ENCODE peak calls at places on chromosomes 2 and 18, in six cellular contexts. One of them, this sample, is unnamed.

GRCh38 chr18:69838620-69839411 is 108.9 kb downstream of the CD226 start:
- DNase-seq in transverse colon: no peak
- DNase-seq in stomach: no peak
- DNase-seq in upper lobe of left lung: no peak
- DNase-seq in Panc1: no peak
- DNase-seq in spleen: no peak
- DNase-seq in this sample: no peak

GRCh38 chr2:10124538-10125045 is 2.1 kb downstream of the RRM2 start:
- DNase-seq in transverse colon: peak; percentile 31
- DNase-seq in stomach: no peak
- DNase-seq in upper lobe of left lung: no peak
- DNase-seq in Panc1: no peak
- DNase-seq in spleen: peak; percentile 13
- DNase-seq in this sample: no peak

GRCh38 chr18:44123743-44124142 is 556.9 kb upstream of the SETBP1 start:
- DNase-seq in transverse colon: no peak
- DNase-seq in stomach: no peak
- DNase-seq in upper lobe of left lung: no peak
- DNase-seq in Panc1: no peak
- DNase-seq in spleen: no peak
- DNase-seq in this sample: no peak

GRCh38 chr18:70672581-70672980 is 383.7 kb downstream of the SOCS6 start:
- DNase-seq in transverse colon: no peak
- DNase-seq in stomach: no peak
- DNase-seq in upper lobe of left lung: no peak
- DNase-seq in Panc1: no peak
- DNase-seq in spleen: no peak
- DNase-seq in this sample: no peak

GRCh38 chr2:84980263-84980983 is 9.5 kb downstream of the KCMF1 start:
- DNase-seq in transverse colon: no peak
- DNase-seq in stomach: no peak
- DNase-seq in upper lobe of left lung: no peak
- DNase-seq in Panc1: no peak
- DNase-seq in spleen: no peak
- DNase-seq in this sample: no peak

GRCh38 chr18:51639541-51639940 is 442.1 kb upstream of the MEX3C start:
- DNase-seq in transverse colon: no peak
- DNase-seq in stomach: no peak
- DNase-seq in upper lobe of left lung: no peak
- DNase-seq in Panc1: no peak
- DNase-seq in spleen: no peak
- DNase-seq in this sample: no peak

GRCh38 chr2:173830169-173830568 is 135.0 kb downstream of the SP3 start:
- DNase-seq in transverse colon: no peak
- DNase-seq in stomach: no peak
- DNase-seq in upper lobe of left lung: no peak
- DNase-seq in Panc1: no peak
- DNase-seq in spleen: no peak
- DNase-seq in this sample: no peak

GRCh38 chr18:28735731-28736130 is 558.8 kb upstream of the CDH2 start:
- DNase-seq in transverse colon: no peak
- DNase-seq in stomach: no peak
- DNase-seq in upper lobe of left lung: no peak
- DNase-seq in Panc1: no peak
- DNase-seq in spleen: no peak
- DNase-seq in this sample: no peak

GRCh38 chr18:35407871-35408481 is 30.8 kb upstream of the ZNF396 start:
- DNase-seq in transverse colon: peak; percentile 29
- DNase-seq in stomach: peak; percentile 39
- DNase-seq in upper lobe of left lung: no peak
- DNase-seq in Panc1: peak; percentile 45
- DNase-seq in spleen: no peak
- DNase-seq in this sample: no peak

GRCh38 chr18:44079602-44080001 is 601.1 kb upstream of the SETBP1 start:
- DNase-seq in transverse colon: no peak
- DNase-seq in stomach: no peak
- DNase-seq in upper lobe of left lung: no peak
- DNase-seq in Panc1: no peak
- DNase-seq in spleen: no peak
- DNase-seq in this sample: no peak

GRCh38 chr2:200797242-200797770 is 14.4 kb upstream of the BZW1 start:
- DNase-seq in transverse colon: no peak
- DNase-seq in stomach: peak; percentile 33
- DNase-seq in upper lobe of left lung: no peak
- DNase-seq in Panc1: no peak
- DNase-seq in spleen: no peak
- DNase-seq in this sample: no peak

GRCh38 chr2:154698238-154698788 is at the start of gene KCNJ3:
- DNase-seq in transverse colon: no peak
- DNase-seq in stomach: no peak
- DNase-seq in upper lobe of left lung: no peak
- DNase-seq in Panc1: no peak
- DNase-seq in spleen: no peak
- DNase-seq in this sample: no peak

GRCh38 chr18:49364821-49365220 is 95.6 kb downstream of the DYM start:
- DNase-seq in transverse colon: no peak
- DNase-seq in stomach: no peak
- DNase-seq in upper lobe of left lung: no peak
- DNase-seq in Panc1: no peak
- DNase-seq in spleen: no peak
- DNase-seq in this sample: no peak

GRCh38 chr2:135149251-135149650 is 97.2 kb downstream of the RAB3GAP1 start:
- DNase-seq in transverse colon: no peak
- DNase-seq in stomach: no peak
- DNase-seq in upper lobe of left lung: no peak
- DNase-seq in Panc1: no peak
- DNase-seq in spleen: no peak
- DNase-seq in this sample: no peak

GRCh38 chr2:64327510-64328414 is 126.2 kb upstream of the LGALSL start:
- DNase-seq in transverse colon: peak; percentile 33
- DNase-seq in stomach: no peak
- DNase-seq in upper lobe of left lung: peak; percentile 29
- DNase-seq in Panc1: no peak
- DNase-seq in spleen: peak; percentile 89
- DNase-seq in this sample: no peak

GRCh38 chr2:113891265-113891959 is 1.5 kb downstream of the ACTR3 start:
- DNase-seq in transverse colon: no peak
- DNase-seq in stomach: no peak
- DNase-seq in upper lobe of left lung: no peak
- DNase-seq in Panc1: no peak
- DNase-seq in spleen: no peak
- DNase-seq in this sample: no peak

GRCh38 chr2:200756618-200757321 is 54.9 kb upstream of the BZW1 start:
- DNase-seq in transverse colon: peak; percentile 47
- DNase-seq in stomach: no peak
- DNase-seq in upper lobe of left lung: no peak
- DNase-seq in Panc1: no peak
- DNase-seq in spleen: no peak
- DNase-seq in this sample: no peak

GRCh38 chr2:101814752-101815151 is 117.2 kb downstream of the MAP4K4 start:
- DNase-seq in transverse colon: no peak
- DNase-seq in stomach: no peak
- DNase-seq in upper lobe of left lung: no peak
- DNase-seq in Panc1: no peak
- DNase-seq in spleen: no peak
- DNase-seq in this sample: no peak

GRCh38 chr18:457120-457519 is 43.4 kb downstream of the COLEC12 start:
- DNase-seq in transverse colon: no peak
- DNase-seq in stomach: no peak
- DNase-seq in upper lobe of left lung: no peak
- DNase-seq in Panc1: no peak
- DNase-seq in spleen: no peak
- DNase-seq in this sample: no peak

GRCh38 chr2:47460766-47461165 is 57.8 kb downstream of the MSH2 start:
- DNase-seq in transverse colon: no peak
- DNase-seq in stomach: no peak
- DNase-seq in upper lobe of left lung: no peak
- DNase-seq in Panc1: no peak
- DNase-seq in spleen: no peak
- DNase-seq in this sample: no peak

GRCh38 chr2:240781471-240782220 is 38.4 kb downstream of the KIF1A start:
- DNase-seq in transverse colon: no peak
- DNase-seq in stomach: no peak
- DNase-seq in upper lobe of left lung: peak; percentile 79
- DNase-seq in Panc1: no peak
- DNase-seq in spleen: peak; percentile 67
- DNase-seq in this sample: no peak
- H3K36me3 ChIP-seq in transverse colon: no peaks in the 10 kb centered on the region
- H3K36me3 ChIP-seq in stomach: no peaks in the 10 kb centered on the region
- H3K36me3 ChIP-seq in upper lobe of left lung: no peaks in the 10 kb centered on the region
- H3K36me3 ChIP-seq in Panc1: no peaks in the 10 kb centered on the region
- H3K36me3 ChIP-seq in spleen: no peaks in the 10 kb centered on the region
- H3K36me3 ChIP-seq in this sample: no peaks in the 10 kb centered on the region

GRCh38 chr2:13638181-13638580 is 921.4 kb downstream of the TRIB2 start:
- DNase-seq in transverse colon: no peak
- DNase-seq in stomach: no peak
- DNase-seq in upper lobe of left lung: no peak
- DNase-seq in Panc1: no peak
- DNase-seq in spleen: no peak
- DNase-seq in this sample: no peak
- TF ChIP-seq POLR2AphosphoS5 in transverse colon: no peak
- TF ChIP-seq POLR2AphosphoS5 in stomach: no peak
- TF ChIP-seq POLR2AphosphoS5 in upper lobe of left lung: no peak
- TF ChIP-seq POLR2AphosphoS5 in Panc1: no peak
- TF ChIP-seq POLR2AphosphoS5 in spleen: no peak
- TF ChIP-seq POLR2AphosphoS5 in this sample: no peak

GRCh38 chr18:7470503-7470902 is 96.6 kb upstream of the PTPRM start:
- DNase-seq in transverse colon: no peak
- DNase-seq in stomach: no peak
- DNase-seq in upper lobe of left lung: no peak
- DNase-seq in Panc1: no peak
- DNase-seq in spleen: no peak
- DNase-seq in this sample: no peak
- H3K27me3 ChIP-seq in transverse colon: no peaks in the 10 kb centered on the region
- H3K27me3 ChIP-seq in stomach: no peaks in the 10 kb centered on the region
- H3K27me3 ChIP-seq in upper lobe of left lung: no peaks in the 10 kb centered on the region
- H3K27me3 ChIP-seq in Panc1: no peaks in the 10 kb centered on the region
- H3K27me3 ChIP-seq in spleen: no peaks in the 10 kb centered on the region
- H3K27me3 ChIP-seq in this sample: no peaks in the 10 kb centered on the region

GRCh38 chr2:28096421-28096820 is 205.9 kb downstream of the BABAM2 start:
- DNase-seq in transverse colon: no peak
- DNase-seq in stomach: no peak
- DNase-seq in upper lobe of left lung: no peak
- DNase-seq in Panc1: no peak
- DNase-seq in spleen: no peak
- DNase-seq in this sample: no peak

GRCh38 chr2:28101892-28102291 is 211.4 kb downstream of the BABAM2 start:
- DNase-seq in transverse colon: no peak
- DNase-seq in stomach: no peak
- DNase-seq in upper lobe of left lung: no peak
- DNase-seq in Panc1: no peak
- DNase-seq in spleen: no peak
- DNase-seq in this sample: no peak

GRCh38 chr2:28102455-28102874 is 211.9 kb downstream of the BABAM2 start:
- DNase-seq in transverse colon: no peak
- DNase-seq in stomach: no peak
- DNase-seq in upper lobe of left lung: no peak
- DNase-seq in Panc1: no peak
- DNase-seq in spleen: no peak
- DNase-seq in this sample: no peak

GRCh38 chr2:28103611-28104010 is 213.1 kb downstream of the BABAM2 start:
- DNase-seq in transverse colon: no peak
- DNase-seq in stomach: no peak
- DNase-seq in upper lobe of left lung: no peak
- DNase-seq in Panc1: no peak
- DNase-seq in spleen: no peak
- DNase-seq in this sample: no peak

GRCh38 chr2:28101123-28101522 is 210.6 kb downstream of the BABAM2 start:
- DNase-seq in transverse colon: no peak
- DNase-seq in stomach: no peak
- DNase-seq in upper lobe of left lung: no peak
- DNase-seq in Panc1: no peak
- DNase-seq in spleen: no peak
- DNase-seq in this sample: no peak
- H3K36me3 ChIP-seq in transverse colon: no peaks in the 10 kb centered on the region
- H3K36me3 ChIP-seq in stomach: no peaks in the 10 kb centered on the region
- H3K36me3 ChIP-seq in upper lobe of left lung: no peaks in the 10 kb centered on the region
- H3K36me3 ChIP-seq in Panc1: no peaks in the 10 kb centered on the region
- H3K36me3 ChIP-seq in spleen: no peaks in the 10 kb centered on the region
- H3K36me3 ChIP-seq in this sample: no peaks in the 10 kb centered on the region